ENCODE peak calls at places on chromosomes 13 and 19, in eight cellular contexts. One of them, this sample, is unnamed.

GRCh38 chr19:40542197-40542859 is 34.3 kb upstream of the SHKBP1 start:
- DNase-seq in ovary: peak; percentile 89
- DNase-seq in foreskin melanocyte: no peak
- DNase-seq in fibroblast of pulmonary artery: peak; percentile 94
- DNase-seq in omental fat pad: no peak
- DNase-seq in T-helper 1 cell: no peak
- DNase-seq in stimulated activated CD4-positive, alpha-beta T cell treated with anti-CD3 and anti-CD28 coated beads, Interleukin-2, amount 100 ng/mL, for 48 hours: no peak
- DNase-seq in RWPE1: no peak
- DNase-seq in this sample: no peak

GRCh38 chr13:99605417-99606321 is 104.4 kb downstream of the TM9SF2 start:
- DNase-seq in fibroblast of pulmonary artery: no peak
- DNase-seq in stimulated activated CD4-positive, alpha-beta T cell treated with anti-CD3 and anti-CD28 coated beads, Interleukin-2, amount 100 ng/mL, for 48 hours: peak; percentile 31
- DNase-seq in omental fat pad: no peak
- DNase-seq in RWPE1: peak; percentile 30
- DNase-seq in foreskin melanocyte: no peak
- DNase-seq in ovary: peak; percentile 48
- DNase-seq in T-helper 1 cell: peak; percentile 37
- DNase-seq in this sample: peak; percentile 33

GRCh38 chr13:30477346-30478235 is 11.9 kb upstream of the HMGB1 start:
- DNase-seq in T-helper 1 cell: no peak
- DNase-seq in stimulated activated CD4-positive, alpha-beta T cell treated with anti-CD3 and anti-CD28 coated beads, Interleukin-2, amount 100 ng/mL, for 48 hours: no peak
- DNase-seq in ovary: no peak
- DNase-seq in fibroblast of pulmonary artery: no peak
- DNase-seq in omental fat pad: no peak
- DNase-seq in RWPE1: no peak
- DNase-seq in foreskin melanocyte: no peak
- DNase-seq in this sample: no peak

GRCh38 chr19:23056516-23056915 is 53.5 kb upstream of the ZNF728 start:
- DNase-seq in T-helper 1 cell: no peak
- DNase-seq in omental fat pad: no peak
- DNase-seq in ovary: no peak
- DNase-seq in fibroblast of pulmonary artery: no peak
- DNase-seq in RWPE1: no peak
- DNase-seq in foreskin melanocyte: no peak
- DNase-seq in stimulated activated CD4-positive, alpha-beta T cell treated with anti-CD3 and anti-CD28 coated beads, Interleukin-2, amount 100 ng/mL, for 48 hours: no peak
- DNase-seq in this sample: no peak

GRCh38 chr13:98349731-98350305 is 172.7 kb upstream of the RNF113B start:
- DNase-seq in stimulated activated CD4-positive, alpha-beta T cell treated with anti-CD3 and anti-CD28 coated beads, Interleukin-2, amount 100 ng/mL, for 48 hours: no peak
- DNase-seq in ovary: no peak
- DNase-seq in RWPE1: no peak
- DNase-seq in fibroblast of pulmonary artery: no peak
- DNase-seq in omental fat pad: no peak
- DNase-seq in T-helper 1 cell: no peak
- DNase-seq in foreskin melanocyte: no peak
- DNase-seq in this sample: no peak

GRCh38 chr13:27658569-27658968 is 36.9 kb downstream of the POLR1D start:
- DNase-seq in T-helper 1 cell: no peak
- DNase-seq in RWPE1: no peak
- DNase-seq in fibroblast of pulmonary artery: peak; percentile 74
- DNase-seq in foreskin melanocyte: no peak
- DNase-seq in ovary: no peak
- DNase-seq in stimulated activated CD4-positive, alpha-beta T cell treated with anti-CD3 and anti-CD28 coated beads, Interleukin-2, amount 100 ng/mL, for 48 hours: no peak
- DNase-seq in omental fat pad: no peak
- DNase-seq in this sample: no peak

GRCh38 chr13:23985846-23986245 is 88.5 kb upstream of the C1QTNF9B start:
- DNase-seq in fibroblast of pulmonary artery: no peak
- DNase-seq in stimulated activated CD4-positive, alpha-beta T cell treated with anti-CD3 and anti-CD28 coated beads, Interleukin-2, amount 100 ng/mL, for 48 hours: no peak
- DNase-seq in omental fat pad: no peak
- DNase-seq in ovary: no peak
- DNase-seq in RWPE1: no peak
- DNase-seq in T-helper 1 cell: no peak
- DNase-seq in foreskin melanocyte: no peak
- DNase-seq in this sample: no peak

GRCh38 chr13:99677388-99677951 is 176.2 kb downstream of the TM9SF2 start:
- DNase-seq in stimulated activated CD4-positive, alpha-beta T cell treated with anti-CD3 and anti-CD28 coated beads, Interleukin-2, amount 100 ng/mL, for 48 hours: no peak
- DNase-seq in omental fat pad: no peak
- DNase-seq in fibroblast of pulmonary artery: peak; percentile 2
- DNase-seq in ovary: no peak
- DNase-seq in foreskin melanocyte: peak; percentile 66
- DNase-seq in RWPE1: no peak
- DNase-seq in T-helper 1 cell: no peak
- DNase-seq in this sample: no peak